ENCODE peak calls at places on chromosomes 16 and 17, in four cellular contexts. L is SK-N-SH, M is GM12891, U is GM12878. I is an unnamed sample.
A peak's percentile ranks its signal among the peaks of the same experiment; 100 is the strongest.

GRCh38 chr17:32490101-32490482 is 3.3 kb downstream of the CDK5R1 start:
- DNase-seq in U (no peak), M (no peak), L (peak; percentile 85), I (no peak)

GRCh38 chr17:27376637-27377547 is 79.4 kb upstream of the KSR1 start:
- DNase-seq in U (no peak), M (no peak), L (no peak), I (no peak)

GRCh38 chr17:40329981-40330794 is 21.2 kb downstream of the RARA start:
- DNase-seq in U (no peak), M (no peak), L (peak; percentile 67), I (no peak)

GRCh38 chr17:2450016-2450650 is 49.3 kb upstream of the MNT start:
- DNase-seq in L (no peak), M (no peak), U (no peak), I (no peak)

GRCh38 chr17:31415640-31416502 is 24.4 kb downstream of the RAB11FIP4 start:
- DNase-seq in U (no peak), M (no peak), L (no peak), I (no peak)

GRCh38 chr17:75878174-75878998 is at the start of gene TRIM47:
- DNase-seq in L (peak; percentile 81), U (no peak), M (no peak), I (no peak)

GRCh38 chr17:31320791-31321190 is 631 bp downstream of the EVI2A start:
- DNase-seq in U (no peak), M (no peak), L (peak; percentile 10), I (no peak)

GRCh38 chr17:74635418-74635817 is 11.9 kb upstream of the CD300E start:
- DNase-seq in U (peak; percentile 55), M (no peak), L (no peak), I (no peak)

GRCh38 chr17:44889003-44889402 is 10.2 kb downstream of the EFTUD2 start:
- DNase-seq in U (no peak), L (no peak), M (no peak), I (no peak)

GRCh38 chr17:81470944-81471803 is 41.4 kb downstream of the ACTG1 start:
- DNase-seq in U (no peak), M (no peak), L (peak; percentile 68), I (no peak)

GRCh38 chr16:149024-149675 is 3.3 kb upstream of the HBZ start:
- DNase-seq in M (no peak), U (no peak), L (peak; percentile 75), I (no peak)

GRCh38 chr16:66976746-66977145 is 11.6 kb upstream of the CES4A start:
- DNase-seq in L (no peak), M (no peak), U (no peak), I (no peak)

GRCh38 chr17:14427914-14428639 is 127.2 kb downstream of the HS3ST3B1 start:
- DNase-seq in U (peak; percentile 3), L (no peak), M (no peak), I (no peak)

GRCh38 chr17:5825717-5826330 is 241.5 kb upstream of the NLRP1 start:
- DNase-seq in U (no peak), L (no peak), M (no peak), I (no peak)

GRCh38 chr16:80526418-80527061 is 14.3 kb upstream of the DYNLRB2 start:
- DNase-seq in L (peak; percentile 49), M (no peak), U (no peak), I (peak; percentile 16)

GRCh38 chr16:70476272-70477020 is 22.1 kb downstream of the FCSK start:
- DNase-seq in L (peak; percentile 79), M (peak; percentile 95), U (peak; percentile 96), I (peak; percentile 96)

GRCh38 chr16:1363501-1364041 is 11.8 kb downstream of the GNPTG start:
- DNase-seq in U (no peak), M (peak; percentile 96), L (peak; percentile 88), I (peak; percentile 89)

GRCh38 chr17:13594310-13594709 is 7.4 kb downstream of the HS3ST3A1 start:
- DNase-seq in U (no peak), L (peak; percentile 47), M (no peak), I (no peak)

GRCh38 chr16:88306860-88307545 is 75.8 kb upstream of the ZNF469 start:
- DNase-seq in U (no peak), L (no peak), M (no peak), I (no peak)

GRCh38 chr16:75196826-75197225 is 10.1 kb downstream of the CTRB2 start:
- DNase-seq in U (no peak), M (no peak), L (no peak), I (no peak)

GRCh38 chr16:85530370-85530739 is 82.8 kb upstream of the GSE1 start:
- DNase-seq in L (no peak), U (no peak), M (no peak), I (no peak)

GRCh38 chr16:85202631-85203461 is 90.6 kb upstream of the CIBAR2 start:
- DNase-seq in M (no peak), L (peak; percentile 95), U (no peak), I (no peak)

GRCh38 chr16:64343061-64343819 is 778.6 kb downstream of the CDH11 start:
- DNase-seq in M (no peak), U (no peak), L (no peak), I (no peak)

GRCh38 chr16:85812031-85812807 is 12.7 kb downstream of the COX4I1 start:
- DNase-seq in L (no peak), U (no peak), M (no peak), I (no peak)

GRCh38 chr17:1714980-1715802 is 5.0 kb upstream of the TLCD2 start:
- DNase-seq in L (peak; percentile 62), M (no peak), U (no peak), I (no peak)

GRCh38 chr17:63697341-63698286 is 2.3 kb downstream of the LIMD2 start:
- DNase-seq in U (peak; percentile 82), M (no peak), L (peak; percentile 71), I (peak; percentile 61)

GRCh38 chr16:55528974-55529373 is 20.1 kb downstream of the LPCAT2 start:
- DNase-seq in U (no peak), M (no peak), L (no peak), I (no peak)

GRCh38 chr16:16127469-16128116 is 95.7 kb downstream of the ABCC6 start:
- DNase-seq in L (peak; percentile 82), M (peak; percentile 73), U (peak; percentile 17), I (peak; percentile 67)

GRCh38 chr16:19481291-19481690 is 40.6 kb downstream of the GDE1 start:
- DNase-seq in L (no peak), U (no peak), M (no peak), I (no peak)

GRCh38 chr16:54649846-54650245 is 280.8 kb upstream of the IRX5 start:
- DNase-seq in L (no peak), U (no peak), M (no peak), I (no peak)

GRCh38 chr17:29769225-29769624 is 146.5 kb upstream of the CORO6 start:
- DNase-seq in L (no peak), M (no peak), U (no peak), I (no peak)

GRCh38 chr17:46044286-46044928 is 45.4 kb downstream of the STH start:
- DNase-seq in L (peak; percentile 70), M (no peak), U (no peak), I (no peak)

GRCh38 chr16:69542974-69543373 is 22.8 kb upstream of the NFAT5 start:
- DNase-seq in U (no peak), M (no peak), L (no peak), I (no peak)

GRCh38 chr16:8713635-8714097 is 39.2 kb downstream of the ABAT start:
- DNase-seq in U (no peak), L (peak; percentile 49), M (no peak), I (no peak)

GRCh38 chr17:80861892-80862291 is 129.7 kb upstream of the CHMP6 start:
- DNase-seq in L (peak; percentile 88), U (no peak), M (no peak), I (no peak)

GRCh38 chr16:2963611-2964415 is at the start of gene KREMEN2:
- DNase-seq in M (no peak), L (peak; percentile 90), U (no peak), I (no peak)

GRCh38 chr17:60173304-60173807 is 23.6 kb downstream of the CA4 start:
- DNase-seq in L (no peak), M (no peak), U (no peak), I (no peak)

GRCh38 chr17:27609606-27610303 is 21.2 kb upstream of the LGALS9 start:
- DNase-seq in M (no peak), U (no peak), L (peak; percentile 61), I (no peak)

GRCh38 chr16:77564791-77565390 is 130.1 kb upstream of the ADAMTS18 start:
- DNase-seq in L (no peak), U (no peak), M (no peak), I (no peak)
- TF ChIP-seq TAF1 in L (no peak), U (no peak), M (no peak), I (no peak)

DNA sequence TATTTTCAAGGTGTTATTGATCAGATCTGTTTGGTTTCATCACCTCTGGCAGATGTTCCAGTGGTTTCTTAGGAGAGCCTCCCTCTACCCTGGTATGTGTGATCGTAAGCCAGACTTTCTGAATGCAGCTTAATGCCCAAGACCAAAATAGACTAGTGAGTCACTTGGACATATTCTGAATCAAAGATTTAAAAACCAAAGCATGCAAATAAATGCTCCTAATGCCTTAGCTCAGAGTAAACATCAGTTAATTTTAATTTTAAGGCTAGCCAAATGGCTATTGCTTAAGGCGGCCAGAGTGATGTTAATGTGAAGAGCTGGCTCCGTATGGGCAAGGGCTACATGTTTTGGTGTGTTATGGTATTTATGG is 59.3 kb downstream of the MAP2K6 start:
- DNase-seq in L (no peak), M (no peak), U (no peak), I (no peak)
- TF ChIP-seq POLR2AphosphoS5 in L (no peak), M (no peak), U (no peak), I (no peak)

DNA sequence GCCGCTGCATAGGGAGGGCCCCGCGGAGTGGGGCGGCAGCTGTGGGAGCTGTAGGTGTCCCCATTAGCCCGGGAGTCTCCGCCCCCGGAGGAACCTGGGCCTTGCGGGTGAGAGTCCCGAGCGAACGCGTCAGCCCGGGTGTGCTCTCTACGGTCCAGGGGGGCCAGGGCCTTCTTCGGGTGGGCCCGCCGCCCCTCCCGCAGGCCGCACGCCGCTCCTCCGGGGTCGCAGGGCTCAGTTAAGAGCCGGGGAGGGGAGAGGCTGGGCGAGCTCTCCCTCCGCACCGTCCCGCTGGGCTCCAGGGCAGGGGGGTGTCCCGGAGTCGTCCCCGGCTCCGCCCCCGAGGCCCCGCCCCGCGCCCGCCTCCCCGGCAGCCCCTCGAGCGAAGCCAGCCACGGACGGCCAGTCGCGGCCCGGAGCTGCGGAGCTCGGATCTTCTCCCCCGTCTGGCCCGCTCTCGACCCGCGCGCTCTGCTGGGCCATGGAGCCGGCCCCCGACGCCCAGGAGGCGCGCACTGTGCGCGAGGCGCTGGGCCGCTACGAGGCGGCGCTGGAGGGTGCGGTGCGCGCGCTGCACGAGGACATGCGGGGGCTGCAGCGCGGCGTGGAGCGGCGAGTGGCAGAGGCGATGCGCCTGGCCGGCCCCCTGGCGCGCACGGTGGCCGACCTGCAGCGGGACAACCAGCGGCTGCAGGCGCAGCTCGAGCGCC is at the start of gene SMTNL2:
- DNase-seq in M (no peak), U (no peak), L (peak; percentile 64), I (no peak)
- TF ChIP-seq TAF1 in M (no peak), U (no peak), L (no peak), I (no peak)

DNA sequence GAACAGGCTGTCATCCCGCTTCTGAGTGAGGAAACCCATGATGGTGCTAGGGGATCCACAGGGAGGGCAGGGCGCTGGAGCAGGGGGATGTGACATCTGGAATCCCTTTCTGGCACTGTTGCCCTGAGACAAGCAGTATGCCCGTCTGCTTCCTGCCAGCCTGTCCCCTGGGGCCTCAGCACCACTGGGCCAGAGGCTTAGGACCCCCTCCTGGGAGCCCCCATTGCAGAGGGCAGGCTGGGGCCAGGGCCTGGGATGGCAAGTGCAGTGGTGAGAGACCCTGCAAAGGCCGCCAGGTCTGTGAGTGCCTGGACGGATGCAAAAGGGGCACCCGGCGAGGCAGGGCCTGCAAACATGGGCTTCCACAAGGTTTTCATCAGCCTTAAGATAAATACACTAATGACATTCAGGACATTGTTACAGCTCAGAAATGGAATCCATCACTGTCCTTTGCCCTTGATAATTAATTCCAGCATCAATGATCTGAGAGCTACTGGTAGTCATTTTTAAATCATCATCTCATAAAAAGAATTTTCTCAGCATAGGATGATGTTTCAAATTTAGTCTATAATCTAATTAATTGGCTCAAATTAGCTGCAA is 51.6 kb downstream of the PRMT7 start:
- DNase-seq in M (no peak), U (no peak), L (peak; percentile 93), I (no peak)
- TF ChIP-seq POLR2AphosphoS5 in M (no peak), U (no peak), L (peak; percentile 49), I (no peak)